ENCODE peak calls at places on chromosomes 4 and X, in seven cellular contexts. R is RPMI7951, Y is AG20443, P is DMS153, Q is dorsolateral prefrontal cortex, M is A549, L is DMS79. F is an unnamed sample.

GRCh38 chr4:89724716-89725115 is 112.2 kb downstream of the SNCA start:
- DNase-seq in Q (no peak), Y (no peak), P (no peak), R (peak), L (no peak), M (no peak), F (no peak)

GRCh38 chrX:44872319-44872816 is 620 bp upstream of the KDM6A start:
- DNase-seq in Y (peak), L (no peak), Q (no peak), M (peak), P (no peak), R (peak), F (peak)

GRCh38 chr4:143355540-143356217 is 19.0 kb downstream of the GAB1 start:
- DNase-seq in P (no peak), R (peak), L (no peak), Q (no peak), M (no peak), Y (peak), F (no peak)

GRCh38 chrX:19046343-19047215 is 62.7 kb upstream of the PHKA2 start:
- DNase-seq in Y (peak), P (no peak), L (no peak), R (peak), Q (no peak), M (peak), F (no peak)

GRCh38 chr4:7699040-7699439 is 240.6 kb downstream of the AFAP1 start:
- DNase-seq in L (no peak), Q (no peak), R (peak), P (no peak), M (no peak), Y (peak), F (no peak)

GRCh38 chr4:54547299-54548097 is 110.3 kb upstream of the KIT start:
- DNase-seq in M (no peak), P (peak), Q (no peak), L (no peak), R (no peak), Y (no peak), F (no peak)

GRCh38 chr4:173218411-173219125 is 50.0 kb downstream of the GALNT7 start:
- DNase-seq in P (no peak), L (no peak), Y (peak), M (peak), Q (no peak), R (peak), F (no peak)

GRCh38 chr4:11130195-11130975 is 298.3 kb downstream of the HS3ST1 start:
- DNase-seq in M (no peak), Y (no peak), R (peak), L (no peak), Q (no peak), P (no peak), F (no peak)

GRCh38 chrX:39293203-39293602 is 491.9 kb downstream of the MID1IP1 start:
- DNase-seq in P (no peak), Y (no peak), R (no peak), M (no peak), Q (no peak), L (no peak), F (no peak)

GRCh38 chr4:168585168-168586091 is 88.6 kb downstream of the PALLD start:
- DNase-seq in R (peak), Y (peak), M (peak), Q (peak), P (peak), L (no peak), F (peak)

GRCh38 chr4:111562811-111563210 is 582.4 kb upstream of the FAM241A start:
- DNase-seq in R (no peak), M (no peak), Q (no peak), Y (peak), P (no peak), L (no peak), F (no peak)

GRCh38 chr4:27790911-27791310 is 930.3 kb downstream of the STIM2 start:
- DNase-seq in R (no peak), Y (no peak), Q (no peak), M (no peak), L (no peak), P (no peak), F (no peak)

GRCh38 chrX:155086961-155087735 is 15.8 kb downstream of the BRCC3 start:
- DNase-seq in L (no peak), Q (no peak), M (no peak), R (no peak), P (no peak), Y (no peak), F (no peak)

GRCh38 chr4:101102114-101102752 is 245.1 kb downstream of the PPP3CA start:
- DNase-seq in Y (peak), P (no peak), R (peak), M (no peak), Q (peak), L (no peak), F (no peak)

GRCh38 chr4:74714731-74715130 is 79.6 kb downstream of the BTC start:
- DNase-seq in R (no peak), Y (no peak), L (no peak), M (no peak), P (no peak), Q (no peak), F (no peak)

GRCh38 chr4:159272341-159273125 is 169.7 kb downstream of the RAPGEF2 start:
- DNase-seq in M (no peak), Y (no peak), L (no peak), R (no peak), Q (no peak), P (no peak), F (no peak)

GRCh38 chr4:2867758-2868491 is 24.3 kb downstream of the ADD1 start:
- DNase-seq in M (no peak), L (no peak), Q (no peak), P (no peak), Y (peak), R (no peak), F (no peak)

GRCh38 chr4:101103381-101104142 is 243.8 kb downstream of the PPP3CA start:
- DNase-seq in R (peak), P (no peak), M (no peak), L (no peak), Q (no peak), Y (no peak), F (peak)

GRCh38 chr4:36358173-36358572 is 76.8 kb downstream of the DTHD1 start:
- DNase-seq in L (no peak), M (no peak), Q (no peak), R (no peak), P (no peak), Y (no peak), F (no peak)

GRCh38 chr4:56817840-56818491 is 3.5 kb downstream of the SPINK2 start:
- DNase-seq in Y (no peak), P (no peak), R (no peak), L (no peak), Q (no peak), M (no peak), F (peak)

GRCh38 chrX:42714981-42715688 is 62.8 kb downstream of the PPP1R2C start:
- DNase-seq in M (peak), Q (peak), R (no peak), Y (peak), P (no peak), L (no peak), F (no peak)

GRCh38 chr4:60682901-60683300 is 517.2 kb upstream of the ADGRL3 start:
- DNase-seq in Y (peak), P (no peak), R (no peak), M (no peak), L (no peak), Q (no peak), F (no peak)

GRCh38 chrX:45851434-45851991 is 650.8 kb upstream of the DIPK2B start:
- DNase-seq in L (no peak), Y (peak), Q (peak), P (no peak), R (peak), M (peak), F (peak)

GRCh38 chr4:4995103-4995761 is 24.0 kb downstream of the CYTL1 start:
- DNase-seq in Q (peak), P (peak), Y (peak), R (peak), L (no peak), M (peak), F (peak)

GRCh38 chr4:143441678-143442077 is 71.8 kb upstream of the SMARCA5 start:
- DNase-seq in Y (no peak), Q (peak), L (no peak), M (no peak), R (no peak), P (peak), F (no peak)

GRCh38 chr4:77147400-77147782 is 9.6 kb upstream of the CCNG2 start:
- DNase-seq in P (no peak), Y (no peak), Q (no peak), M (no peak), L (no peak), R (no peak), F (no peak)

GRCh38 chr4:23038626-23039245 is 346.0 kb downstream of the GBA3 start:
- DNase-seq in L (no peak), P (no peak), R (peak), Q (no peak), M (no peak), Y (no peak), F (no peak)

GRCh38 chr4:148515248-148515647 is 73.0 kb upstream of the NR3C2 start:
- DNase-seq in Y (no peak), R (peak), Q (no peak), L (no peak), M (no peak), P (no peak), F (no peak)

GRCh38 chrX:134688839-134689238 is 30.6 kb upstream of the PLAC1 start:
- DNase-seq in Y (no peak), P (no peak), M (no peak), R (peak), Q (no peak), L (no peak), F (no peak)

GRCh38 chrX:49838374-49838773 is 9.3 kb downstream of the PAGE4 start:
- DNase-seq in M (peak), L (no peak), Y (peak), R (peak), Q (no peak), P (no peak), F (peak)

GRCh38 chrX:15790766-15791380 is 589 bp downstream of the ZRSR2 start:
- DNase-seq in R (no peak), Y (peak), Q (no peak), M (no peak), P (no peak), L (no peak), F (peak)

GRCh38 chr4:185654311-185654710 is 119.0 kb upstream of the PDLIM3 start:
- DNase-seq in R (no peak), M (no peak), Q (no peak), Y (no peak), P (no peak), L (no peak), F (no peak)

F was measured in GM20000.